ENCODE peak calls at places on chromosomes 13 and 19, in nine cellular contexts. L is left ventricle myocardium inferior, I is neural progenitor cell, R is psoas muscle, Y is tibial artery, U is esophagus squamous epithelium, F is prostate gland, H is astrocyte, A is cardiac muscle cell. M is an unnamed sample.

GRCh38 chr19:29682236-29682895 is 17.1 kb downstream of the PLEKHF1 start:
- DNase-seq in L (no peak), I (no peak), R (no peak), Y (no peak), U (no peak), F (no peak), H (no peak), A (no peak), M (no peak)

GRCh38 chr13:84399320-84400085 is 517.2 kb upstream of the SLITRK1 start:
- DNase-seq in L (no peak), I (peak), R (no peak), Y (no peak), U (no peak), F (no peak), H (peak), A (no peak), M (no peak)

GRCh38 chr13:39149896-39150295 is 111.6 kb downstream of the NHLRC3 start:
- DNase-seq in L (no peak), I (no peak), R (no peak), Y (no peak), U (no peak), F (no peak), H (no peak), A (no peak), M (no peak)

GRCh38 chr19:17205237-17206140 is 9.7 kb upstream of the USE1 start:
- DNase-seq in L (peak), I (peak), R (peak), Y (no peak), U (no peak), F (peak), H (no peak), A (peak), M (peak)

GRCh38 chr19:52734340-52734892 is 428 bp downstream of the ZNF611 start:
- DNase-seq in L (peak), I (peak), R (peak), Y (no peak), U (no peak), F (peak), H (no peak), A (peak), M (no peak)

GRCh38 chr13:42101821-42102580 is 53.6 kb downstream of the DGKH start:
- DNase-seq in L (peak), I (no peak), R (peak), Y (no peak), U (no peak), F (no peak), H (no peak), A (peak), M (no peak)

GRCh38 chr13:77994166-77994565 is 75.5 kb upstream of the EDNRB start:
- DNase-seq in L (no peak), I (no peak), R (no peak), Y (no peak), U (no peak), F (no peak), H (no peak), A (no peak), M (no peak)

GRCh38 chr13:72384879-72385278 is 342.6 kb downstream of the MZT1 start:
- DNase-seq in L (no peak), I (no peak), R (no peak), Y (no peak), U (no peak), F (no peak), H (peak), A (peak), M (no peak)

GRCh38 chr13:24041822-24042221 is 118.7 kb upstream of the SPATA13 start:
- DNase-seq in L (no peak), I (no peak), R (no peak), Y (no peak), U (no peak), F (no peak), H (no peak), A (no peak), M (no peak)

GRCh38 chr13:40581277-40581579 is 85.2 kb downstream of the FOXO1 start:
- DNase-seq in L (no peak), I (no peak), R (no peak), Y (no peak), U (no peak), F (no peak), H (no peak), A (no peak), M (no peak)

GRCh38 chr13:44489751-44490150 is 86.4 kb downstream of the TSC22D1 start:
- DNase-seq in L (no peak), I (no peak), R (no peak), Y (no peak), U (no peak), F (no peak), H (no peak), A (no peak), M (no peak)

GRCh38 chr19:38731654-38732301 is 12.5 kb downstream of the CAPN12 start:
- DNase-seq in L (no peak), I (no peak), R (no peak), Y (peak), U (no peak), F (peak), H (no peak), A (no peak), M (no peak)
- H3K27ac ChIP-seq in L (peak), I (no peak), R (peak), Y (peak), U (peak), F (peak), H (no peak), A (peak), M (no peak)

DNA sequence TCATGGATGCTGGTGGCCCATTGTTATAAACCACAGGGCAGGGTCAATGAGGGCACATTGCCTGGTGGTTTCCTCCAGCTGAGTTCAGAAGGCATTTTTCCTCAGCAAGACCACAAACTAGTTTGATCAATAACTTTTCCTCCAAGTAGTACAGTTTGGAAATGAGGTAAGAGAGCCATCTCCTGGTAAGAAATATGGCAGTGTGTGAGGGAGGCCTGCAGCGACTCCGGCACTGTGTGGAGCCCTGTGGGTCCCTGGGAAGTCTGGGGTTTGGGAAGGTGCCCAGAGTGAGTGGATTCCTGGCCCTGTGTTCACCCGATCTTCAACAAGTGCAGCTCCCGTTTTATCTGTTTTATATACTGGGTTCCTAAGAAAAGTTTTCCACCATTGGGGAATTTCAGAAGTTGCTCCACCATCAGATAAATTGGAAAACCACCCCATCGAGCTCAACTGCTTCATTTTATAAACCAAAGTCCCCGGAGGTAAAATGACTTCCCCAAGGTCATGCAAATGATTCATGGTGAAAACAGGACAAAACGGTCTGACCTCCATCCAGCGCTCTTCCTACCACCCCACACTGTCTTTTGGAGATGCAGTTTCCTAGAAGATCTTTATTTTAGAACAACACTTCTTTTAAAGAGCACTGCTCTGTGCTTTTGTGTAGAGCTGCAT is 148.4 kb downstream of the KATNAL1 start:
- DNase-seq in L (no peak), I (no peak), R (no peak), Y (no peak), U (no peak), F (no peak), H (peak), A (peak), M (no peak)
- TF ChIP-seq CTCF in L (no peak), I (no peak), R (no peak), Y (no peak), U (peak), F (peak), H (peak), A (peak), M (peak)

GRCh38 chr19:2577722-2578335 is 101.9 kb downstream of the GADD45B start:
- DNase-seq in L (no peak), I (no peak), R (no peak), Y (peak), U (no peak), F (no peak), H (no peak), A (no peak), M (no peak)

GRCh38 chr19:2574478-2574931 is 98.6 kb downstream of the GADD45B start:
- DNase-seq in L (no peak), I (no peak), R (no peak), Y (peak), U (no peak), F (no peak), H (no peak), A (no peak), M (no peak)

GRCh38 chr19:2573916-2574315 is 98.0 kb downstream of the GADD45B start:
- DNase-seq in L (no peak), I (no peak), R (no peak), Y (peak), U (no peak), F (no peak), H (no peak), A (no peak), M (no peak)

GRCh38 chr19:2574971-2575630 is 99.2 kb downstream of the GADD45B start:
- DNase-seq in L (no peak), I (no peak), R (no peak), Y (peak), U (no peak), F (no peak), H (no peak), A (no peak), M (no peak)

DNA sequence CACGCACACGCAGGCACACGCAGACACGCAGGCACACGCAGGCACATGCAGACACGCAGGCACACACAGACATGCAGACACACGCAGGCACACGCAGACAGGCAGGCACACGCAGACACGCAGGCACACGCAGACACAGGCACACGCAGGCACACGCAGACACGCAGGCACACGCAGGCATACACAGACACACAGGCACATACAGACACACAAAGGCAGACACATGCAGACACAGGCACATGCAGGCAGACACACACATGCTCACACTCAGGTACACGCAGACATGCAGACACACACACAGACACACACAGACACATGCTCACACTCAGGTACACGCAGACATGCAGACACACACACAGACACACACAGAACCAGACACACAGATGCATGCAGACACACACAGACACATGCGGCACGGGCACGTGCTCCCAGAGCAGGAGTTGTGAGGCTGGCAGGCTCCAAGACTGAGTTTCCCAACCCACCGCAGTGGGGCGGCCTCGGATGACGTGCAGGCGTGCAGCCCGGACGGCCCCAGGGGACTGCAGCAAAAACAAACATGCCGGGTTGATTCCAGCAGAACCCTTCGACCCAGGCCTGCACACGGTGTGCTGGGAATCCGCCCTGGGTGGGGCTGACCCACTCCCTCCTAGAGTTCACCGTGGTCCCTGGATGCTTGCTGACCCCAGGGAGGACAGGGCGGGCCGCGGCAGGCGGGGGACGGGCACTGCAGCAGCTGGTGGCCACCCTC is 100.0 kb downstream of the GADD45B start:
- DNase-seq in L (peak), I (no peak), R (peak), Y (peak), U (no peak), F (no peak), H (no peak), A (peak), M (no peak)
- H3K27ac ChIP-seq in L (peak), I (no peak), R (peak), Y (peak), U (peak), F (peak), H (no peak), A (no peak), M (no peak)

GRCh38 chr19:46842791-46843190 is 7.9 kb downstream of the AP2S1 start:
- DNase-seq in L (no peak), I (no peak), R (no peak), Y (no peak), U (no peak), F (no peak), H (no peak), A (no peak), M (no peak)

GRCh38 chr19:46839752-46840151 is 10.9 kb downstream of the AP2S1 start:
- DNase-seq in L (no peak), I (no peak), R (no peak), Y (no peak), U (no peak), F (no peak), H (no peak), A (no peak), M (no peak)

GRCh38 chr19:46841458-46842083 is 9.1 kb downstream of the AP2S1 start:
- DNase-seq in L (peak), I (no peak), R (peak), Y (peak), U (no peak), F (peak), H (no peak), A (peak), M (no peak)

GRCh38 chr19:46838160-46838559 is 12.5 kb downstream of the AP2S1 start:
- DNase-seq in L (no peak), I (no peak), R (no peak), Y (no peak), U (no peak), F (no peak), H (no peak), A (no peak), M (no peak)

DNA sequence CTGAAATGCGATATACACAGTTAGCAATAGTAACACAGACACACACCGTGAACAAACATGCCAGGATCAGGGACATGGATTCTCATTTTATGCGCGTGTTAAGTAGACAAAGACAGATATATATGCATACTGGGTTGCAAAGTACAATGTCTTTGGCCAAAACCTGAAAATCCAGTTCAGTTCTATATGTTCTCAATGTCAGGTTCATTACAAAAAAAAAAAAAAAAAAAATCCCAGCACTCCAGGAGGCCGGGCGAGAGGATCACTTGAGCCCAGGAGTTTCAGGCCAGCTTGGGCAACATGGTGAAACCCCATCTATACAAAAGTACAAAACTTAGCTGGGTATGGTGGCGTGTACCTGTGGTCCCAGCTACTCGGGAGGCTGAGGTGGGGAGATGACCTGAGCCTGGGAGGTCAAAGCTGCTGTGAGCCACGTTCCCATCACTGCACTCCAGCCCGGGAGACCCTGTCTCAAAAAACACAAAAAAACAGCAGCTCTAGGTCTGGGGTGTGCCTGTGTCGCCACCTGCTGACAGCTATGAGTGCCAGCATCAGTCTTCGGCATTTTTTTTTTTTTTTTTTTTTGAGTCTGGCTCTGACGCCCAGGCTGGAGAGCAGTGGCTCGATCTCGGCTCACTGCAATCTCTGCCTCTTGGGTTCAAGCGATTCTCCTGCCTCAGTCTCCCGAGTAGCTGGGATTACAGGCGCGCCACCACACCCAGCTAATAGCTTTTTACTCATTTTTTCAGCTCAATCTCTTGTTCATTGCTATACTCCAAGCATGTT is 10.3 kb downstream of the AP2S1 start:
- DNase-seq in L (no peak), I (peak), R (peak), Y (no peak), U (no peak), F (no peak), H (no peak), A (peak), M (no peak)
- TF ChIP-seq CTCF in L (peak), I (peak), R (peak), Y (peak), U (peak), F (peak), H (peak), A (peak), M (peak)

DNA sequence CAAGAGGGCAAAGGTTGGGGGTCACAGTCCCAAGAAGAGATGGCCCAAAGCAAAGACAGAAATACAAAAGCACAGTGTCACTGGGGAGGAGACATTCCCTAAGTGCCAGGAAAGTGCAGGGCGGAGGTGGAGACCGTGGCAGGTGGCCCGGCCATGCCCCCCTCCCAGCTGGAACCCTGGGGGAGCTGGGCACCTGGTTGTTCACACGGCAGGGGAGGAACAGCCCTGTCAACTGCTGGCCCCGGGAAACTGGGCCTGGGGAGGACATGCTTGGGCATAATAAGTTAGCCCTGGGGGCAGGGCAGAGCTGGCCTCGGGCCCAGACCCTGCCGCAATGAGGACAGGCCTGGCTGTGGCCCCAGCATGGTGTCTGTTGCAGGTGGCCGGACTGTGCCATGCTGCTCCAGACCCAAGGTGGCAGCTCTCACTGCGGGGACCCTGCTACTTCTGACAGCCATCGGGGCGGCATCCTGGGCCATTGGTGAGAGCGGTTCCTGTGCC is 7.4 kb downstream of the HPN start:
- DNase-seq in L (peak), I (no peak), R (peak), Y (no peak), U (no peak), F (peak), H (no peak), A (no peak), M (no peak)
- H3K27ac ChIP-seq in L (peak), I (no peak), R (peak), Y (no peak), U (no peak), F (peak), H (no peak), A (no peak), M (no peak)

DNA sequence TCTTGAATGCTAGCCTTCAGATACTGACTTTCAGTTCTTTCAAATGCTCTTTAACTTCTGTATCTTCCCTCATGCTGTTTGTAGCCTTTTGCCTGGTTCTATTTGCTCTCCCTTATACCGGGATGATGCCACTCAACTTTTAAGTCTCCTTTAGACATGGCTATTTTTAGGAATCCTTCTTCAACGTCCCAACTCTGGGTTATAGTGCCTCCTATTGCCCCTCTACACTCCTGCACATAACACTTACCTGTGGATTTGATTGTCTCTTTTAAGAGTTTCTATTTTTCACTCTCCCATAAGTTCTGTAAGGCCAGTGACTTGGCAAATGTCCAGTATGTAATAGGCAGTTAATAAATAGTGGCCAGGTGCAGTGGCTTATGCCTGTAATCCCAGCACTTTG is 343.0 kb downstream of the KLF5 start:
- DNase-seq in L (no peak), I (no peak), R (no peak), Y (no peak), U (no peak), F (no peak), H (no peak), A (no peak), M (no peak)
- TF ChIP-seq CTCF in L (no peak), I (peak), R (no peak), Y (no peak), U (no peak), F (no peak), H (no peak), A (no peak), M (no peak)

GRCh38 chr19:48617146-48617937 is 1.6 kb downstream of the RPL18 start:
- DNase-seq in L (no peak), I (no peak), R (no peak), Y (peak), U (no peak), F (peak), H (no peak), A (peak), M (no peak)
- H3K27ac ChIP-seq in L (peak), I (peak), R (peak), Y (no peak), U (peak), F (peak), H (peak), A (peak), M (peak)

GRCh38 chr19:13610042-13610691 is 103.9 kb upstream of the CACNA1A start:
- DNase-seq in L (no peak), I (peak), R (no peak), Y (no peak), U (no peak), F (no peak), H (no peak), A (no peak), M (no peak)
- TF ChIP-seq CTCF in L (no peak), I (peak), R (no peak), Y (no peak), U (no peak), F (no peak), H (no peak), A (no peak), M (no peak)

GRCh38 chr19:45526143-45526542 is 18.9 kb downstream of the VASP start:
- DNase-seq in L (peak), I (peak), R (peak), Y (peak), U (no peak), F (peak), H (peak), A (peak), M (no peak)

GRCh38 chr19:45526971-45527370 is 19.7 kb downstream of the VASP start:
- DNase-seq in L (no peak), I (no peak), R (peak), Y (no peak), U (no peak), F (no peak), H (no peak), A (no peak), M (no peak)

GRCh38 chr19:45523642-45524256 is 16.5 kb downstream of the VASP start:
- DNase-seq in L (peak), I (peak), R (peak), Y (peak), U (peak), F (peak), H (peak), A (peak), M (peak)

GRCh38 chr19:45522010-45522941 is 15.0 kb downstream of the VASP start:
- DNase-seq in L (no peak), I (no peak), R (peak), Y (no peak), U (no peak), F (no peak), H (no peak), A (no peak), M (no peak)

GRCh38 chr19:45524575-45525129 is 17.4 kb downstream of the VASP start:
- DNase-seq in L (no peak), I (no peak), R (peak), Y (no peak), U (no peak), F (no peak), H (no peak), A (no peak), M (no peak)
- H3K27ac ChIP-seq in L (peak), I (no peak), R (no peak), Y (no peak), U (no peak), F (no peak), H (no peak), A (no peak), M (no peak)

GRCh38 chr19:18278521-18279265 is 2.7 kb downstream of the JUND start:
- DNase-seq in L (no peak), I (no peak), R (no peak), Y (no peak), U (no peak), F (no peak), H (no peak), A (peak), M (peak)
- TF ChIP-seq CTCF in L (no peak), I (peak), R (no peak), Y (no peak), U (no peak), F (no peak), H (no peak), A (peak), M (peak)

M was measured in CD8-positive, alpha-beta T cell.